ENCODE peak calls at places on chromosomes 16 and 17, in ten cellular contexts. S is fibroblast of lung; Q is uterus; M is heart left ventricle; E is CD4-positive, CD25-positive, alpha-beta regulatory T cell; I is psoas muscle; C is mammary epithelial cell; L is mesenchymal stem cell; Z is K562; R is SJSA1. Y is an unnamed sample.
A peak's percentile ranks its signal among the peaks of the same experiment; 100 is the strongest.

GRCh38 chr16:85651822-85652430 is 36.8 kb downstream of the GINS2 start:
- DNase-seq in C (no peak), R (no peak), Q (peak; percentile 72), M (peak; percentile 43), I (peak; percentile 29), E (no peak), S (peak; percentile 21), Z (no peak), L (peak; percentile 33), Y (no peak)

GRCh38 chr16:13376174-13376573 is 474.8 kb downstream of the SHISA9 start:
- DNase-seq in Q (no peak), S (no peak), M (no peak), L (no peak), R (no peak), C (peak; percentile 71), E (no peak), Z (no peak), I (no peak), Y (no peak)

GRCh38 chr17:15509095-15509494 is 41.7 kb upstream of the CDRT4 start:
- DNase-seq in R (no peak), Q (no peak), Z (no peak), C (no peak), S (no peak), I (no peak), M (no peak), E (no peak), L (no peak), Y (no peak)

GRCh38 chr16:3961449-3961849 is 80.9 kb upstream of the CREBBP start:
- DNase-seq in Z (peak; percentile 40), I (no peak), Q (no peak), C (peak; percentile 58), E (no peak), R (peak; percentile 36), L (no peak), S (no peak), M (no peak), Y (no peak)

GRCh38 chr17:39568710-39569109 is 39.0 kb downstream of the NEUROD2 start:
- DNase-seq in Q (no peak), S (no peak), M (no peak), I (no peak), L (no peak), C (no peak), E (no peak), R (no peak), Z (no peak), Y (no peak)

GRCh38 chr17:81514485-81514734 is 1.8 kb upstream of the ACTG1 start:
- DNase-seq in I (no peak), Q (no peak), S (no peak), C (no peak), Z (no peak), M (no peak), L (no peak), R (no peak), E (no peak), Y (no peak)

GRCh38 chr17:8742274-8742673 is 2.4 kb downstream of the CCDC42 start:
- DNase-seq in L (no peak), Q (no peak), M (no peak), Z (no peak), I (no peak), C (no peak), E (no peak), S (no peak), R (no peak), Y (no peak)

GRCh38 chr17:28763804-28764266 is 20.0 kb downstream of the TRAF4 start:
- DNase-seq in M (no peak), Z (peak; percentile 77), R (peak; percentile 68), C (peak; percentile 52), I (peak; percentile 67), S (peak; percentile 85), E (peak; percentile 80), L (peak; percentile 78), Q (peak; percentile 85), Y (peak; percentile 84)

GRCh38 chr17:563646-564045 is 151.0 kb downstream of the VPS53 start:
- DNase-seq in Q (no peak), I (no peak), Z (no peak), M (no peak), C (no peak), S (no peak), E (no peak), R (no peak), L (no peak), Y (no peak)

GRCh38 chr17:82025401-82026107 is 2.4 kb downstream of the LRRC45 start:
- DNase-seq in L (no peak), Z (no peak), C (no peak), Q (no peak), M (no peak), R (no peak), I (no peak), E (no peak), S (no peak), Y (no peak)

GRCh38 chr16:59865071-59865671 is 1131.1 kb upstream of the GOT2 start:
- DNase-seq in Q (no peak), E (no peak), S (no peak), M (no peak), L (no peak), R (peak; percentile 75), I (no peak), C (no peak), Z (no peak), Y (no peak)

GRCh38 chr16:17491140-17491662 is 20.4 kb upstream of the XYLT1 start:
- DNase-seq in R (no peak), S (no peak), Q (no peak), M (no peak), C (no peak), E (no peak), L (no peak), Z (no peak), I (no peak), Y (no peak)

GRCh38 chr17:2218426-2218825 is 85.2 kb downstream of the SMG6 start:
- DNase-seq in S (no peak), M (no peak), Z (no peak), C (peak; percentile 100), E (no peak), I (no peak), R (no peak), Q (no peak), L (no peak), Y (no peak)
- H3K27me3 ChIP-seq in S (no peaks in the 10 kb centered on the region), M (no peaks in the 10 kb centered on the region), Z (no peaks in the 10 kb centered on the region), C (no peaks in the 10 kb centered on the region), E (no peaks in the 10 kb centered on the region), I (no peaks in the 10 kb centered on the region), R (no peaks in the 10 kb centered on the region), Q (no peaks in the 10 kb centered on the region), L (no peaks in the 10 kb centered on the region), Y (no peaks in the 10 kb centered on the region)

DNA sequence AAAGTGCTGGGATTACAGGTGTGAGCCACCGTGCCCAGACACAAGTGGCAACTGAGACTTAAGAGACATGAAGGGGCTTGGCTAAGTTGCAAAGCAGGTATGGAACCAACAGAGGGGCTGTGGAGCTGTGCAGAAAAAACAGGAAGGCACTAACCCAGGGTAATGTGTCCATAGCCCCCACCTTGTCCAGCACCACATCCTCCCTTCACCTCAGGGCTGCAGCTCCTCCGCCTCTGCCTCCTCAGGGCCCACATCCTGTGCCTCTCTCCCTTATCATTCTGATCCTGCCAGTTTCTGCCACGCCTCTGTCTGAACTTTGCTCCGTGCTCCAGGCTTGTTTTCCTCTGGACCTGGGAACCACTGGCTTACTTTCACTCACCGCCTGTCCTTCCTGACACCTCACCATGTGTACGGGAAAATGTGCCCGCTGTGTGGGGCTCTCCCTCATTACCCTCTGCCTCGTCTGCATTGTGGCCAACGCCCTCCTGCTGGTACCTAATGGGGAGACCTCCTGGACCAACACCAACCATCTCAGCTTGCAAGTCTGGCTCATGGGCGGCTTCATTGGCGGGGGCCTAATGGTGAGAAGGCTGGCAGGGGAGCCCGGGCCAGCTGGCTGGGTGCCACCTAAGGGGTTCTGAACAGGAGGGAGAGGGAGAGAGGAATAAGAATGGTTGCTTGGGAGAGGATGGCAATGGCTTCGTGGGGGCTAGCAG is at the start of gene TM4SF5:
- DNase-seq in S (no peak), L (no peak), Z (no peak), C (peak; percentile 6), E (peak; percentile 76), M (no peak), Q (no peak), R (no peak), I (no peak), Y (no peak)
- H3K27ac ChIP-seq in S (no peak within 1 kb of the TSS), L (no peak within 1 kb of the TSS), Z (no peak within 1 kb of the TSS), C (no peak within 1 kb of the TSS), E (no peak within 1 kb of the TSS), M (no peak within 1 kb of the TSS), Q (no peak within 1 kb of the TSS), R (no peak within 1 kb of the TSS), I (no peak within 1 kb of the TSS), Y (no peak within 1 kb of the TSS)

GRCh38 chr17:50057521-50057991 is 1.6 kb downstream of the ITGA3 start:
- DNase-seq in C (no peak), I (no peak), E (no peak), L (no peak), R (no peak), S (no peak), Q (peak; percentile 44), Z (no peak), M (no peak), Y (no peak)
- H3K27me3 ChIP-seq in C (no peaks in the 10 kb centered on the region), I (no peaks in the 10 kb centered on the region), E (no peaks in the 10 kb centered on the region), L (no peaks in the 10 kb centered on the region), R (no peaks in the 10 kb centered on the region), S (no peaks in the 10 kb centered on the region), Q (no peaks in the 10 kb centered on the region), Z (peaks cover 16% of the 10 kb centered on the region), M (no peaks in the 10 kb centered on the region), Y (no peaks in the 10 kb centered on the region)

GRCh38 chr17:64216030-64216384 is 47.1 kb downstream of the TEX2 start:
- DNase-seq in M (no peak), S (peak; percentile 31), L (no peak), E (no peak), I (no peak), R (no peak), C (no peak), Q (no peak), Z (no peak), Y (no peak)
- H3K27ac ChIP-seq in M (peak overlapping the region; percentile 54), S (peak overlapping the region; percentile 31), L (peak overlapping the region; percentile 67), E (no peak overlapping the region), I (peak overlapping the region; percentile 80), R (no peak overlapping the region), C (peak overlapping the region; percentile 20), Q (peak overlapping the region; percentile 85), Z (peak overlapping the region; percentile 71), Y (peak overlapping the region; percentile 50)

GRCh38 chr16:77157773-77158172 is 33.2 kb upstream of the MON1B start:
- DNase-seq in Q (no peak), M (no peak), R (no peak), I (no peak), Z (no peak), E (no peak), L (no peak), C (no peak), S (no peak), Y (no peak)
- H3K27me3 ChIP-seq in Q (no peaks in the 10 kb centered on the region), M (no peaks in the 10 kb centered on the region), R (no peaks in the 10 kb centered on the region), I (peaks cover 2% of the 10 kb centered on the region), Z (peaks cover 5% of the 10 kb centered on the region), E (peaks cover 5% of the 10 kb centered on the region), L (peaks cover 2% of the 10 kb centered on the region), C (no peaks in the 10 kb centered on the region), S (no peaks in the 10 kb centered on the region), Y (no peaks in the 10 kb centered on the region)

GRCh38 chr16:50979806-50980620 is 171.1 kb downstream of the SALL1 start:
- DNase-seq in Q (no peak), I (no peak), C (no peak), E (no peak), L (no peak), Z (no peak), S (no peak), R (no peak), M (no peak), Y (no peak)
- H3K27ac ChIP-seq in Q (no peak overlapping the region), I (no peak overlapping the region), C (no peak overlapping the region), E (no peak overlapping the region), L (no peak overlapping the region), Z (no peak overlapping the region), S (no peak overlapping the region), R (no peak overlapping the region), M (no peak overlapping the region), Y (no peak overlapping the region)

Y was measured in aorta.